ENCODE peak calls at places on chromosome 21, in five cellular contexts. One of them, this sample, is unnamed. For H3K9me3, the result is how much of the 10 kb centered on the place peaks cover.

GRCh38 chr21:29678616-29679015 is 261.2 kb downstream of the GRIK1 start:
- DNase-seq in left ventricle myocardium inferior: no peak
- DNase-seq in HepG2: no peak
- DNase-seq in A549: no peak
- DNase-seq in lung: no peak
- DNase-seq in this sample: no peak

GRCh38 chr21:42618713-42619112 is 34.7 kb upstream of the PDE9A start:
- DNase-seq in left ventricle myocardium inferior: no peak
- DNase-seq in HepG2: no peak
- DNase-seq in A549: no peak
- DNase-seq in lung: no peak
- DNase-seq in this sample: no peak

GRCh38 chr21:33668180-33668579 is 25.9 kb downstream of the ITSN1 start:
- DNase-seq in left ventricle myocardium inferior: no peak
- DNase-seq in HepG2: no peak
- DNase-seq in A549: no peak
- DNase-seq in lung: no peak
- DNase-seq in this sample: no peak

GRCh38 chr21:45942011-45942546 is 39.5 kb upstream of the COL6A1 start:
- DNase-seq in left ventricle myocardium inferior: no peak
- DNase-seq in HepG2: no peak
- DNase-seq in A549: no peak
- DNase-seq in lung: no peak
- DNase-seq in this sample: no peak

GRCh38 chr21:35540950-35541632 is 492.0 kb upstream of the RUNX1 start:
- DNase-seq in left ventricle myocardium inferior: no peak
- DNase-seq in HepG2: no peak
- DNase-seq in A549: no peak
- DNase-seq in lung: no peak
- DNase-seq in this sample: no peak

GRCh38 chr21:33196956-33197374 is 32.8 kb upstream of the IFNAR2 start:
- DNase-seq in left ventricle myocardium inferior: peak
- DNase-seq in HepG2: peak
- DNase-seq in A549: peak
- DNase-seq in lung: peak
- DNase-seq in this sample: peak

GRCh38 chr21:15422761-15423160 is 307.0 kb upstream of the USP25 start:
- DNase-seq in left ventricle myocardium inferior: no peak
- DNase-seq in HepG2: no peak
- DNase-seq in A549: no peak
- DNase-seq in lung: no peak
- DNase-seq in this sample: no peak

GRCh38 chr21:43306911-43307676 is 119.8 kb downstream of the SIK1 start:
- DNase-seq in left ventricle myocardium inferior: peak
- DNase-seq in HepG2: peak
- DNase-seq in A549: peak
- DNase-seq in lung: no peak
- DNase-seq in this sample: no peak

GRCh38 chr21:15468368-15468767 is 261.4 kb upstream of the USP25 start:
- DNase-seq in left ventricle myocardium inferior: no peak
- DNase-seq in HepG2: no peak
- DNase-seq in A549: no peak
- DNase-seq in lung: no peak
- DNase-seq in this sample: no peak

DNA sequence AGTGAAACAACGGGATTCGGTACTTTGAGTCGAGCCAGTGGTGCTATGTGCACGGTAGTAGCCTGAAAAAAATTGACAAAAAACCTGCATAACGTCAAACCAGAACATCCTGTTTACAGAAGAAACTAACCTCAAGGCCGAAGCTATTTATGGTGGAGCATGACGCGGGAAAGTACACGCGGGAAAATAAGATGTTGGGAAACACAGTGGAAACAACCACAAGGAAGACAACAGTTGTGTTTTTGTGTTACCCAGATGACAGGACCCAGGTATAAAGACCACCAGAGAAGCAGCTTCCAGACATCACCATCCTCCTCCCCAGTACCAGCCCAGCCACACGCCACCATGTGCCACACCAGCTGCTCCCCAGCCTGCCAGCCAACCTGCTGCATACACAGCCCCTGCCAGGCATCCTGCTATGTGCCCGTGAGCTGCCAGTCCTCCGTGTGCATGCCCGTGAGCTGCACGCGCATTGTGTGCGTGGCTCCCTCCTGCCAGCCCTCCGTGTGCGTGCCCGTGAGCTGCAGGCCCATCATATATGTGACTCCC is at the start of gene KRTAP12-3:
- DNase-seq in left ventricle myocardium inferior: no peak
- DNase-seq in HepG2: no peak
- DNase-seq in A549: no peak
- DNase-seq in lung: no peak
- DNase-seq in this sample: peak
- H3K9me3 ChIP-seq in left ventricle myocardium inferior: under half
- H3K9me3 ChIP-seq in HepG2: under half
- H3K9me3 ChIP-seq in A549: under half
- H3K9me3 ChIP-seq in lung: under half
- H3K9me3 ChIP-seq in this sample: under half

DNA sequence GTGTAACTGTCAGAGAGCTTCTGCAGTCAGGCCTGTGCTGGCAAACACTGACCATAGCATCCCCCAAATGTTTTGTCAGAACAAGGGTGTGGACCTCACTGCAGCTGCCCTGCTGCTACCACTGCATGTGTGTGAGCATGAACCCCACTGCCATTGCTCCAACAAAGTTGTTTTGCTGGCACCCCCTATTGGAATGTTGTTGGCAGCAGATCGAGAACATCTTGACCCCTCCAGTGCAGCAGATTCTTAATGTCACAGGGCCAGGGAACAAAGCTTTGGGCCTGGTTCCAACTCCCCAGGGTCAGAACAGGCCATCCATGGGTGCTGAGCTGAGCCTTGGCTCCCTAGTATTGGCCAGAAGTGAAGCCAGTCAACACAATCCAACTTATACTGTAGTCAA is 1537.4 kb downstream of the NCAM2 start:
- DNase-seq in left ventricle myocardium inferior: no peak
- DNase-seq in HepG2: no peak
- DNase-seq in A549: no peak
- DNase-seq in lung: no peak
- DNase-seq in this sample: no peak
- H3K9me3 ChIP-seq in left ventricle myocardium inferior: under half
- H3K9me3 ChIP-seq in HepG2: half or more
- H3K9me3 ChIP-seq in A549: under half
- H3K9me3 ChIP-seq in lung: under half
- H3K9me3 ChIP-seq in this sample: under half

DNA sequence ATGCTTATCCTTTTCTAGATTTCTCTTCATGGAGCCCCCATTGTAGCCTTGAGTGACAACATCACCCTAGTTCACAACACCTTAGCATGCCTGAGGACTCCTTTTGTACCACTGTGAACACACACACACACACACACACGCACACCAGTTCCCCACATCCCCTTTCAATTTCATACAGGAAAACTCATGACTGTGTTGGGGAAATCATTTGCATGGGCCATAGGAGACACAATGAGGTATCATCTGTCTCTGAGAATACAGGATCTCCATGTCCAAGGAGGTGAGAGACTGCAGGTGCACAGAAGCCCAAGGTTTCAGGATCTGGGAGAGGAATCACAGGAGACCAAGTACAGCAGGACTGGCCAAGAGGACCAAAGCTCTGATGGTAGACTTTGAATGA is 119.7 kb downstream of the TPTE start:
- DNase-seq in left ventricle myocardium inferior: no peak
- DNase-seq in HepG2: no peak
- DNase-seq in A549: no peak
- DNase-seq in lung: no peak
- DNase-seq in this sample: no peak
- H3K9me3 ChIP-seq in left ventricle myocardium inferior: half or more
- H3K9me3 ChIP-seq in HepG2: half or more
- H3K9me3 ChIP-seq in A549: under half
- H3K9me3 ChIP-seq in lung: under half
- H3K9me3 ChIP-seq in this sample: under half

DNA sequence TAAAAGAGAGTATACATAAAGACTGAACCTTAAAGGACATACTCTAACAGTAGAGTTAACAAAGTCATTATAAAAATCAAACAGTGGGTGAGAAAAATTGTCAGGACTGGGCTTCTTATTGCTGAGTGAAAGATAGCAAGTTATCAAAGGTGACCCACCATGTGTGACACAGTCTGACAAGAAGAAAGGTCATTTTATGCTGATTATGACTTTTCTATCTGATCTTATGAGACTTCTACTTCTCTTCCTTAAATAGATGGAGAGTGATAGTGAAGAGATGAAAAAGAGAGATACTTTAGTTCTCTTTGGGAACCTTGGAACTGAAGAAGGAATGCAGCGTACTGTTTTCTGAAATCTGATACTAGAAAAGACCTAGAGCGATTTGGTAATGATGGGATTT is 2157.1 kb downstream of the NCAM2 start:
- DNase-seq in left ventricle myocardium inferior: no peak
- DNase-seq in HepG2: no peak
- DNase-seq in A549: no peak
- DNase-seq in lung: no peak
- DNase-seq in this sample: no peak
- H3K9me3 ChIP-seq in left ventricle myocardium inferior: under half
- H3K9me3 ChIP-seq in HepG2: half or more
- H3K9me3 ChIP-seq in A549: under half
- H3K9me3 ChIP-seq in lung: under half
- H3K9me3 ChIP-seq in this sample: under half

GRCh38 chr21:9730866-9731265 is 790.5 kb upstream of the TPTE start:
- DNase-seq in left ventricle myocardium inferior: no peak
- DNase-seq in HepG2: no peak
- DNase-seq in A549: no peak
- DNase-seq in lung: peak
- DNase-seq in this sample: no peak
- H3K9me3 ChIP-seq in left ventricle myocardium inferior: under half
- H3K9me3 ChIP-seq in HepG2: half or more
- H3K9me3 ChIP-seq in A549: under half
- H3K9me3 ChIP-seq in lung: under half
- H3K9me3 ChIP-seq in this sample: under half

GRCh38 chr21:23986214-23986613 is 1621.1 kb downstream of the MRPL39 start:
- DNase-seq in left ventricle myocardium inferior: no peak
- DNase-seq in HepG2: no peak
- DNase-seq in A549: no peak
- DNase-seq in lung: no peak
- DNase-seq in this sample: no peak
- H3K9me3 ChIP-seq in left ventricle myocardium inferior: under half
- H3K9me3 ChIP-seq in HepG2: half or more
- H3K9me3 ChIP-seq in A549: under half
- H3K9me3 ChIP-seq in lung: under half
- H3K9me3 ChIP-seq in this sample: under half

GRCh38 chr21:7951854-7952519 is 2569.4 kb upstream of the TPTE start:
- DNase-seq in left ventricle myocardium inferior: no peak
- DNase-seq in HepG2: no peak
- DNase-seq in A549: no peak
- DNase-seq in lung: no peak
- DNase-seq in this sample: no peak
- H3K9me3 ChIP-seq in left ventricle myocardium inferior: under half
- H3K9me3 ChIP-seq in HepG2: under half
- H3K9me3 ChIP-seq in A549: under half
- H3K9me3 ChIP-seq in lung: half or more
- H3K9me3 ChIP-seq in this sample: half or more